ENCODE peak calls at places on chromosomes 2 and 18, in nine cellular contexts. L is T-helper 17 cell; M is lower leg skin; Z is CD4-positive, CD25-positive, alpha-beta regulatory T cell; H is stimulated activated CD8-positive, alpha-beta memory T cell treated with anti-CD3 and anti-CD28 coated beads, Interleukin-15, amount 100 ng/mL, for 24 hours; X is left colon; E is EL; I is GM18507; C is renal cortical epithelial cell. O is an unnamed sample.

GRCh38 chr2:19754907-19755306 is 146.9 kb downstream of the TTC32 start:
- DNase-seq in L (no peak), M (no peak), Z (no peak), H (no peak), X (no peak), E (no peak), I (no peak), C (no peak), O (no peak)

GRCh38 chr2:202051499-202052161 is 18.0 kb downstream of the FZD7 start:
- DNase-seq in L (no peak), M (no peak), Z (no peak), H (no peak), X (no peak), E (peak; percentile 38), I (no peak), C (no peak), O (no peak)

GRCh38 chr18:9516437-9517064 is 41.2 kb downstream of the RALBP1 start:
- DNase-seq in L (no peak), M (no peak), Z (peak; percentile 52), H (no peak), X (no peak), E (peak; percentile 46), I (no peak), C (peak; percentile 58), O (no peak)

GRCh38 chr2:52064234-52064633 is 1032.3 kb upstream of the NRXN1 start:
- DNase-seq in L (no peak), M (no peak), Z (no peak), H (no peak), X (no peak), E (no peak), I (no peak), C (no peak), O (no peak)

GRCh38 chr2:146661494-146662096 is 1183.2 kb upstream of the ACVR2A start:
- DNase-seq in L (no peak), M (no peak), Z (no peak), H (no peak), X (no peak), E (peak; percentile 47), I (no peak), C (peak; percentile 56), O (no peak)

GRCh38 chr18:3529597-3529996 is 79.6 kb downstream of the TGIF1 start:
- DNase-seq in L (no peak), M (no peak), Z (no peak), H (no peak), X (no peak), E (no peak), I (no peak), C (no peak), O (no peak)

GRCh38 chr18:63439334-63439733 is 17.1 kb upstream of the VPS4B start:
- DNase-seq in L (peak; percentile 22), M (peak; percentile 68), Z (peak; percentile 64), H (no peak), X (no peak), E (peak; percentile 66), I (no peak), C (peak; percentile 67), O (no peak)

GRCh38 chr2:24123212-24124002 is at the start of the genes FAM228B and PFN4:
- DNase-seq in L (peak; percentile 27), M (peak; percentile 70), Z (peak; percentile 46), H (peak; percentile 35), X (peak; percentile 90), E (peak; percentile 85), I (peak; percentile 89), C (peak; percentile 51), O (peak; percentile 61)

GRCh38 chr2:85917887-85918795 is 29.4 kb upstream of the ST3GAL5 start:
- DNase-seq in L (no peak), M (no peak), Z (no peak), H (no peak), X (no peak), E (no peak), I (no peak), C (no peak), O (no peak)

GRCh38 chr2:26469092-26469710 is 8.7 kb downstream of the OTOF start:
- DNase-seq in L (no peak), M (no peak), Z (peak; percentile 20), H (peak; percentile 31), X (no peak), E (peak; percentile 52), I (peak; percentile 53), C (peak; percentile 43), O (peak; percentile 47)

GRCh38 chr2:52861606-52862005 is 906.0 kb upstream of the CHAC2 start:
- DNase-seq in L (no peak), M (no peak), Z (no peak), H (no peak), X (no peak), E (no peak), I (no peak), C (peak; percentile 18), O (no peak)

GRCh38 chr2:160085662-160086061 is 23.2 kb upstream of the PLA2R1 start:
- DNase-seq in L (no peak), M (no peak), Z (no peak), H (no peak), X (no peak), E (no peak), I (no peak), C (no peak), O (no peak)

GRCh38 chr2:128347701-128348504 is 29.2 kb upstream of the HS6ST1 start:
- DNase-seq in L (no peak), M (no peak), Z (no peak), H (no peak), X (peak; percentile 43), E (peak; percentile 56), I (no peak), C (peak; percentile 83), O (no peak)

GRCh38 chr2:135600915-135601314 is 69.6 kb downstream of the R3HDM1 start:
- DNase-seq in L (no peak), M (no peak), Z (peak; percentile 17), H (no peak), X (no peak), E (peak; percentile 2), I (no peak), C (peak; percentile 16), O (no peak)

GRCh38 chr2:73243884-73244570 is 9.9 kb downstream of the CCT7 start:
- DNase-seq in L (no peak), M (no peak), Z (no peak), H (no peak), X (no peak), E (peak; percentile 82), I (no peak), C (peak; percentile 89), O (no peak)

GRCh38 chr2:47016172-47016913 is 100.7 kb upstream of the MCFD2 start:
- DNase-seq in L (no peak), M (no peak), Z (no peak), H (no peak), X (peak; percentile 59), E (peak; percentile 88), I (no peak), C (peak; percentile 93), O (no peak)

GRCh38 chr18:37566479-37567060 is 972 bp upstream of the CELF4 start:
- DNase-seq in L (no peak), M (no peak), Z (no peak), H (no peak), X (no peak), E (no peak), I (no peak), C (no peak), O (no peak)

GRCh38 chr18:77086656-77087390 is 45.8 kb downstream of the MBP start:
- DNase-seq in L (no peak), M (no peak), Z (no peak), H (no peak), X (peak; percentile 75), E (no peak), I (no peak), C (no peak), O (no peak)

GRCh38 chr2:33719067-33719466 is 120.0 kb upstream of the FAM98A start:
- DNase-seq in L (no peak), M (no peak), Z (no peak), H (no peak), X (no peak), E (no peak), I (no peak), C (peak; percentile 4), O (no peak)

GRCh38 chr18:10329116-10329515 is 125.3 kb upstream of the APCDD1 start:
- DNase-seq in L (no peak), M (no peak), Z (no peak), H (no peak), X (no peak), E (peak; percentile 13), I (no peak), C (no peak), O (no peak)

O was measured in activated T-helper 2 cell treated with anti-CD3 and anti-CD28 coated beads, Interferon-gamma antibody, Interleukin-2, Interleukin-4, amounts not matched to agents 10 μg/mL and 5 μg/mL and 100 μg/mL, durations not matched to agents 14 hours and 24 hours and 36 hours.